ENCODE peak calls at places on chromosomes 2 and 18, in four cellular contexts. L, W, E and K are unnamed samples.

GRCh38 chr18:64717026-64717425 is 568.1 kb upstream of the LINC00305 start:
- DNase-seq in W (no peak), L (no peak), E (no peak), K (peak; percentile 16)

GRCh38 chr2:186183406-186183805 is 302.7 kb upstream of the ZC3H15 start:
- DNase-seq in E (no peak), W (no peak), L (no peak), K (no peak)

GRCh38 chr2:112923237-112923966 is 12.4 kb downstream of the IL37 start:
- DNase-seq in L (no peak), E (no peak), W (no peak), K (no peak)

GRCh38 chr2:69163109-69163508 is 150.1 kb downstream of the ANTXR1 start:
- DNase-seq in W (peak; percentile 34), L (peak; percentile 72), E (no peak), K (peak; percentile 44)

GRCh38 chr2:118748245-118748885 is 99.1 kb downstream of the EN1 start:
- DNase-seq in L (peak; percentile 50), E (no peak), W (no peak), K (no peak)

GRCh38 chr2:224268441-224268840 is 133.5 kb downstream of the FAM124B start:
- DNase-seq in L (peak; percentile 97), W (no peak), E (no peak), K (peak; percentile 72)

GRCh38 chr18:65017372-65017760 is 733.4 kb upstream of the CDH7 start:
- DNase-seq in E (no peak), W (no peak), L (no peak), K (no peak)

GRCh38 chr2:218286570-218287459 is 5.5 kb downstream of the TMBIM1 start:
- DNase-seq in L (peak; percentile 95), E (peak; percentile 86), W (peak; percentile 97), K (peak; percentile 97)

GRCh38 chr2:16330571-16331351 is 334.9 kb downstream of the CYRIA start:
- DNase-seq in L (no peak), E (no peak), W (no peak), K (peak; percentile 64)

GRCh38 chr18:76252880-76253279 is 242.2 kb downstream of the ZNF516 start:
- DNase-seq in E (no peak), L (peak; percentile 29), W (no peak), K (no peak)
- TF ChIP-seq CTCF in E (no peak), L (peak; percentile 65), W (peak; percentile 9), K (peak; percentile 50)

GRCh38 chr2:135874966-135875365 is 1.3 kb downstream of the MCM6 start:
- DNase-seq in W (no peak), L (no peak), E (no peak), K (no peak)
- H3K4me1 ChIP-seq in W (no peaks in the 10 kb centered on the region), L (peaks cover 4% of the 10 kb centered on the region), E (peaks cover 12% of the 10 kb centered on the region), K (peaks cover 5% of the 10 kb centered on the region)

GRCh38 chr2:236562434-236562833 is 7.2 kb upstream of the ACKR3 start:
- DNase-seq in W (no peak), L (peak; percentile 30), E (peak; percentile 71), K (no peak)
- TF ChIP-seq CTCF in W (peak; percentile 68), L (peak; percentile 65), E (peak; percentile 78), K (peak; percentile 34)

DNA sequence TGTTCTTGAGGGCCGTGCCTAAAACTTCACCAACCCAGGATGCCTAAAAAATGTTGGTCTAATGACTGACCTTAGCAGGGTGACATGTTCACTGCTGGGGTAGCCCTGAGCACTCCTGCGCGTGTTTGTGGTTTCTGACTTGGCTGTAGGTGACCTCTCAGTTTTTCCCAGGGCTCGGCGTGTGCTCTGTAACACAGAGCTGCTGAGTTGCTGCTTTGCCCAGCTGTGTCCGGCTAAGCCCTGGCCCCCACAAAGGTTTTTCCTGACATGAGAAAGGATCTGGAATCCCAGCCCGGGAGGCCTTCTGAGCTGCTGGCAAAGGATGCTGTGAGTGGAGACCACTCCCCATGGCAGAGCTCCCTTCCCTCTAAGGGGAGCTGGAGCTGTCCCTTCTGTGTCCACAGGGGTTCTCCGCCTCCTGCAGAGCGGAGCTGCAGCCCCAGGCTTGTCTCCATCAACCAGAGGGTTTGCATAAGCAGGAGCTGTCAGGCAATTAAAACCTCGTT is 52.7 kb downstream of the CRIM1 start:
- DNase-seq in L (peak; percentile 74), E (no peak), W (no peak), K (no peak)
- H3K4me1 ChIP-seq in L (peaks cover 44% of the 10 kb centered on the region), E (peaks cover 66% of the 10 kb centered on the region), W (no peaks in the 10 kb centered on the region), K (peaks cover under 1% of the 10 kb centered on the region)

GRCh38 chr2:157628282-157628531 is 457 bp downstream of the ACVR1C start:
- DNase-seq in E (no peak), W (no peak), L (no peak), K (no peak)
- TF ChIP-seq CTCF in E (no peak), W (no peak), L (no peak), K (no peak)

DNA sequence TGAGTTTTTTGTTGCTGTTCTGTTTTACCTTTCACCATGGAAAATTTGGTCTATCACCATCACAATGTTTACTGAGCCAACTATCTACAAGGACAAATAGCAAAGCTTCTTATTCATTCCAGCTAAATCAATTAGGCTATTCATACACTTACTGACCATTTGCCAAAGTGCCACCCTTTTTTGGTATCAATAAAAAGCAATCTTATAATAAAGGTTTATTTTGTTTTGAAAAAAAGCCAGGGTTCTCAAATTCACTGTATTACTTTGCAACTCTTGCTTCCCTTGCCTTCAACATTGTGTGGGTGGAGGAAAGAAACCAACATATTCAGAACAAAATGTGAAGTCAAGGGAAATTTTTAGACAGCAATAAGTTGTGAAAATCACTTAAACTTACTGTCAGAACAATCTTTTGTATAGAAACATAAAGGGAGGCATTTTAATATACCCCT is 15.3 kb downstream of the PELI1 start:
- DNase-seq in W (no peak), E (no peak), L (no peak), K (no peak)
- H3K4me1 ChIP-seq in W (no peaks in the 10 kb centered on the region), E (no peaks in the 10 kb centered on the region), L (peaks cover 2% of the 10 kb centered on the region), K (peaks cover 21% of the 10 kb centered on the region)

GRCh38 chr2:79552653-79553052 is 39.8 kb downstream of the CTNNA2 start:
- DNase-seq in L (no peak), W (no peak), E (no peak), K (no peak)

GRCh38 chr2:79554899-79555298 is 42.0 kb downstream of the CTNNA2 start:
- DNase-seq in W (no peak), E (no peak), L (no peak), K (no peak)
- TF ChIP-seq CTCF in W (no peak), E (no peak), L (no peak), K (no peak)

DNA sequence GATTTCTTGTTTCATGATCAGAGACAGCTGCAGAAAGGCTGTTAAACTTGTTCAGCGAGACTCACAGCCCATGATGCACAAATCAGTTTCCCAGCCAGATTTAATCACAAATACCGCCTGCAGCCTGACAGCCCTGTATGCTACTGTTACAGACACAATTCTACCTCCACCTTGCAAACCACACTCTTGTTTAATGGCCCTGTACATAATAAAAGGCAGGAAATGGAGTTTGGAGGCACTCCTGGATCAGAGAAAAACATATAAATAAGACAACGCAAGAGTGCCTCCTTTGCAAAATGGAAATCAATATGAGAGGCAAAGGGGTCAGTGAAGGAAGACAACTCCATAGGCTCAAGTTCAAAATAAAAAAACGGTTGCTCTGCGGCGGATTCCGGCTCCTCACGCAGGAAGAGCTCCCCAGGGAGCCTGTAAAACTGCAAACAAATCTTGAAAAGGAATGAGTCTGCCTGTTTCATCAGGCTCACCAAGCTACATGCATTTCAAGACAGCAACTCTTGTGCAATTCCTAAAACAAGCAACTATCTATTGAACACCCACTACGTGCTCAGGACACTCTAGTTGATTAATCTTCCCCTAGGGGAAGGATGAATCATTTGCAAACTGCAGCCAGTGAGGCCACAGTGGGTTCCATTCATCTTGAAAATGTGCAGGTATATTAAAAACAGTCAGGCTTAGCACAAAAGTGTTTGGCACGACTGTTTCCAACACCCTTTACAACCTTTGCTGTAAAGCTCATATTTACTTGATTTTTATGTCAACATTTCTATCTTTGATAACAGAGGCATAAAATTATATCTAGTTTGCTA is 37.5 kb downstream of the TBC1D8 start:
- DNase-seq in L (peak; percentile 87), W (no peak), E (no peak), K (peak; percentile 41)
- H3K4me1 ChIP-seq in L (peaks cover 6% of the 10 kb centered on the region), W (no peaks in the 10 kb centered on the region), E (peaks cover 12% of the 10 kb centered on the region), K (peaks cover 33% of the 10 kb centered on the region)

GRCh38 chr2:219733746-219734145 is 106.3 kb downstream of the SLC4A3 start:
- DNase-seq in E (no peak), W (no peak), L (no peak), K (no peak)

GRCh38 chr2:219739866-219740440 is 112.5 kb downstream of the SLC4A3 start:
- DNase-seq in W (no peak), E (no peak), L (no peak), K (no peak)

GRCh38 chr2:219736196-219736595 is 108.8 kb downstream of the SLC4A3 start:
- DNase-seq in E (no peak), W (peak; percentile 64), L (peak; percentile 82), K (peak; percentile 84)

GRCh38 chr2:219739061-219739460 is 111.6 kb downstream of the SLC4A3 start:
- DNase-seq in L (no peak), E (no peak), W (no peak), K (no peak)

GRCh38 chr2:219737270-219737691 is 109.9 kb downstream of the SLC4A3 start:
- DNase-seq in W (no peak), E (no peak), L (peak; percentile 41), K (peak; percentile 30)
- TF ChIP-seq CTCF in W (no peak), E (no peak), L (peak; percentile 72), K (peak; percentile 63)